ENCODE peak calls at places on chromosomes 1 and 21, in four cellular contexts. One of them, this sample, is unnamed.
A peak's percentile ranks its signal among the peaks of the same experiment; 100 is the strongest.

GRCh38 chr1:55828031-55828430 is 612.9 kb upstream of the USP24 start:
- DNase-seq in HepG2: no peak
- DNase-seq in K562: no peak
- DNase-seq in GM12878: no peak
- DNase-seq in this sample: no peak

GRCh38 chr1:12167493-12168429 is 970 bp downstream of the TNFRSF1B start:
- DNase-seq in K562: peak; percentile 83
- DNase-seq in GM12878: no peak
- DNase-seq in HepG2: no peak
- DNase-seq in this sample: no peak

GRCh38 chr1:203238535-203238934 is 9.1 kb upstream of the CHIT1 start:
- DNase-seq in HepG2: no peak
- DNase-seq in K562: no peak
- DNase-seq in GM12878: no peak
- DNase-seq in this sample: no peak

GRCh38 chr1:223683586-223684487 is 18.3 kb upstream of the CAPN8 start:
- DNase-seq in K562: peak; percentile 63
- DNase-seq in GM12878: no peak
- DNase-seq in HepG2: no peak
- DNase-seq in this sample: peak; percentile 83

GRCh38 chr1:72241397-72241796 is 40.9 kb downstream of the NEGR1 start:
- DNase-seq in K562: no peak
- DNase-seq in HepG2: peak; percentile 54
- DNase-seq in GM12878: no peak
- DNase-seq in this sample: no peak

GRCh38 chr1:30707412-30708360 is 15.7 kb downstream of the MATN1 start:
- DNase-seq in GM12878: no peak
- DNase-seq in K562: peak; percentile 90
- DNase-seq in HepG2: peak; percentile 38
- DNase-seq in this sample: peak; percentile 92

GRCh38 chr1:205214756-205215155 is 3.3 kb upstream of the DSTYK start:
- DNase-seq in K562: no peak
- DNase-seq in HepG2: no peak
- DNase-seq in GM12878: no peak
- DNase-seq in this sample: no peak

GRCh38 chr1:24748191-24749121 is 3.2 kb downstream of the CLIC4 start:
- DNase-seq in K562: no peak
- DNase-seq in GM12878: peak; percentile 82
- DNase-seq in HepG2: no peak
- DNase-seq in this sample: no peak

GRCh38 chr1:42784946-42785693 is at the start of gene TMEM269:
- DNase-seq in GM12878: no peak
- DNase-seq in HepG2: no peak
- DNase-seq in K562: no peak
- DNase-seq in this sample: no peak

GRCh38 chr1:38256072-38256471 is 209.5 kb upstream of the POU3F1 start:
- DNase-seq in HepG2: no peak
- DNase-seq in K562: no peak
- DNase-seq in GM12878: no peak
- DNase-seq in this sample: no peak

GRCh38 chr1:119086830-119087229 is 53.6 kb downstream of the WARS2 start:
- DNase-seq in HepG2: no peak
- DNase-seq in GM12878: no peak
- DNase-seq in K562: no peak
- DNase-seq in this sample: no peak

GRCh38 chr1:168520832-168521231 is 23.0 kb downstream of the XCL2 start:
- DNase-seq in HepG2: no peak
- DNase-seq in GM12878: no peak
- DNase-seq in K562: no peak
- DNase-seq in this sample: no peak

GRCh38 chr1:115771847-115772457 is 3.4 kb upstream of the CASQ2 start:
- DNase-seq in HepG2: peak; percentile 78
- DNase-seq in K562: peak; percentile 68
- DNase-seq in GM12878: peak; percentile 53
- DNase-seq in this sample: peak; percentile 85

GRCh38 chr1:87786861-87787548 is 458.3 kb downstream of the LMO4 start:
- DNase-seq in K562: peak; percentile 35
- DNase-seq in HepG2: peak; percentile 76
- DNase-seq in GM12878: no peak
- DNase-seq in this sample: no peak

GRCh38 chr1:87790756-87791155 is 462.1 kb downstream of the LMO4 start:
- DNase-seq in GM12878: no peak
- DNase-seq in HepG2: no peak
- DNase-seq in K562: no peak
- DNase-seq in this sample: no peak

GRCh38 chr1:87786218-87786617 is 457.5 kb downstream of the LMO4 start:
- DNase-seq in HepG2: no peak
- DNase-seq in K562: no peak
- DNase-seq in GM12878: no peak
- DNase-seq in this sample: no peak

GRCh38 chr1:87783315-87783714 is 454.6 kb downstream of the LMO4 start:
- DNase-seq in HepG2: no peak
- DNase-seq in GM12878: no peak
- DNase-seq in K562: no peak
- DNase-seq in this sample: no peak

DNA sequence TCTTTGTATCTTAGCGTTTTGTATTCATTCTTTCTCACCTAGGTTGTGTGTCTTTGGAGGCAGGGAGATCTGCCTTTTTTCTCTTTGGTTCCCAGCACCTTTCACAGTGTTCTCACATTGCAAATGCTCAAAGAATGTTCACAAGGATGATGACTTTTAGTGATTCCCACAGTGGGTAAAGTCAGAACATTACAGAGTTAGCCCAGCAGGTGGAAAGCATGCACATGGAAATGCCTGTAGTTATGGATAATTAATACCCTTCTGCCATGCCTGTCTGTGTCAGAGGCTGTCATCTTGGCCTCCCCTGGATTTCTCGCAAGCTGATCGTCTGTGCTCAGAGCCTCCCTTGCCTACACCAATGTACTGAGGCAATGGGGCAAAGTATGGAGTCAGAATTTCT is 458.9 kb downstream of the LMO4 start:
- DNase-seq in HepG2: peak; percentile 69
- DNase-seq in GM12878: no peak
- DNase-seq in K562: no peak
- DNase-seq in this sample: no peak
- TF ChIP-seq BHLHE40 in HepG2: no peak
- TF ChIP-seq BHLHE40 in GM12878: no peak
- TF ChIP-seq BHLHE40 in K562: no peak
- TF ChIP-seq BHLHE40 in this sample: no peak

GRCh38 chr1:54047384-54048315 is 5.4 kb downstream of the TMEM59 start:
- DNase-seq in GM12878: no peak
- DNase-seq in K562: no peak
- DNase-seq in HepG2: no peak
- DNase-seq in this sample: no peak
- TF ChIP-seq TARDBP in GM12878: no peak
- TF ChIP-seq TARDBP in K562: no peak
- TF ChIP-seq TARDBP in HepG2: no peak
- TF ChIP-seq TARDBP in this sample: no peak

DNA sequence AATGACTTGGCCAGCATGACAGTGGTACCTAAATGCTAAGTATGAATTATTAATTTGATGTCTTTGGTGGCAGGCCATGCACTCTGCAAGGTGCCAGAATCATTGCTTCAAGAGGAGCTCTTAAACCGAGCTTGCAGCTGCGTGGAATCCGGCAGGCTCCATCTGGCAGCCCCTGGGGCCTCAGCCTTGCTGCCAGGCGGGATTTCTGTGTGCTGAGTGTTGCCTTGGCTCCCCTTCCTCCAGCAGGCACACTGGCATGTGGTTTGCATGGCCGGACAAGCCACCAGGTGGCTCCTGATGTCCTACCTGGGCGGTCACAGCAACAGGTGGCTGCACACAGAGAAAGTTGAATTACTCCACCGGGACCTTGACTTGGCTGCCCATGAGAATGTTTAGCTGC is 155.4 kb downstream of the URB2 start:
- DNase-seq in K562: no peak
- DNase-seq in GM12878: no peak
- DNase-seq in HepG2: peak; percentile 2
- DNase-seq in this sample: no peak
- TF ChIP-seq BHLHE40 in K562: no peak
- TF ChIP-seq BHLHE40 in GM12878: no peak
- TF ChIP-seq BHLHE40 in HepG2: no peak
- TF ChIP-seq BHLHE40 in this sample: no peak

GRCh38 chr1:201827321-201828281 is 1.4 kb upstream of the IPO9 start:
- DNase-seq in K562: no peak
- DNase-seq in GM12878: no peak
- DNase-seq in HepG2: no peak
- DNase-seq in this sample: no peak

GRCh38 chr1:201828451-201828819 is 522 bp upstream of the IPO9 start:
- DNase-seq in K562: no peak
- DNase-seq in HepG2: no peak
- DNase-seq in GM12878: no peak
- DNase-seq in this sample: no peak

GRCh38 chr1:201828820-201829774 is at the start of gene IPO9:
- DNase-seq in GM12878: peak; percentile 76
- DNase-seq in HepG2: peak; percentile 86
- DNase-seq in K562: peak; percentile 99
- DNase-seq in this sample: peak; percentile 100

GRCh38 chr1:201834621-201835020 is 5.7 kb downstream of the IPO9 start:
- DNase-seq in K562: no peak
- DNase-seq in GM12878: no peak
- DNase-seq in HepG2: no peak
- DNase-seq in this sample: no peak

DNA sequence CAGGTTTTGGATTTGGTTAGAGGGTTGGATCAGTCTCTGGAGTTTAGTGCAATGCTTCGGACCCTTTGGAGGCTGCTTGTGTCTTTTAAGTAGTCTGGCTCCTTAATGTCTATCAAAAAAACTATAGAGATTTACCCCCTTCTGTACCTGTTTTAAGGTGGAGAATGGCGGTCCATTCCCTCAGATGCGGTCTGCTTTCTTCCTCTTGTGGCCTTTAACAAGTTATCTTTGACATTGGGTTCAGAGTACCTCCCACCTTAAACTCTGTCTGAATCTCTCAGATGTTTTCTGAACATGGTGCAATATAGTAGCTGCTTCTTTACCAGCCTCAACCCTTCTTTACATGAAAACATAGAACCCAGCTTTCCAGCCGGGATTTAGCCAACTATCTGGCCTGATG is 2.4 kb downstream of the IPO9 start:
- DNase-seq in K562: no peak
- DNase-seq in GM12878: no peak
- DNase-seq in HepG2: no peak
- DNase-seq in this sample: no peak
- TF ChIP-seq TARDBP in K562: no peak
- TF ChIP-seq TARDBP in GM12878: no peak
- TF ChIP-seq TARDBP in HepG2: no peak
- TF ChIP-seq TARDBP in this sample: no peak

GRCh38 chr1:117171900-117172501 is 38.7 kb downstream of the VTCN1 start:
- DNase-seq in K562: no peak
- DNase-seq in HepG2: peak; percentile 67
- DNase-seq in GM12878: no peak
- DNase-seq in this sample: no peak
- TF ChIP-seq BHLHE40 in K562: no peak
- TF ChIP-seq BHLHE40 in HepG2: no peak
- TF ChIP-seq BHLHE40 in GM12878: no peak
- TF ChIP-seq BHLHE40 in this sample: no peak

DNA sequence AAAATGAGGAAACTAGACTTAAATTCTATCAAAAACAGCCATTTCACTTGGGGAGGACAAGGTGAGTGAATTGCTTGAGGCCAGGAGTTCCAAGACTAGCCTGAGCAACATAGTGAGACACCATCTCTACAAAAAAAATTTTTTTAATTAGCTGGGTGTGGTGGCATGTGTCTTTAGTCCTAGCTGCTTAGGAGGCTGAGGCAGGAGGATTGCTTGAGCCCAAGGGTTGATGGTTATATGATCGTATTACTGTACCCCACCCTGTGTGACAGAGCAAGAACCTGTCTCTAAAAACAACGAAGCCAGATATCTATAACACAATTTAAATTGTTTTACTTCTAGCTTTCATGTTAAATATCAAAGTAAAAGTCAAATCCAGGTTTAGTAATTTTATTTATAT is 126.1 kb upstream of the HP1BP3 start:
- DNase-seq in HepG2: no peak
- DNase-seq in K562: no peak
- DNase-seq in GM12878: no peak
- DNase-seq in this sample: no peak
- TF ChIP-seq TARDBP in HepG2: no peak
- TF ChIP-seq TARDBP in K562: no peak
- TF ChIP-seq TARDBP in GM12878: no peak
- TF ChIP-seq TARDBP in this sample: no peak

GRCh38 chr1:61241864-61242472 is 159.6 kb downstream of the NFIA start:
- DNase-seq in GM12878: no peak
- DNase-seq in HepG2: no peak
- DNase-seq in K562: no peak
- DNase-seq in this sample: no peak

GRCh38 chr1:61246001-61246400 is 163.6 kb downstream of the NFIA start:
- DNase-seq in K562: no peak
- DNase-seq in HepG2: no peak
- DNase-seq in GM12878: no peak
- DNase-seq in this sample: no peak

GRCh38 chr1:61241411-61241838 is 159.1 kb downstream of the NFIA start:
- DNase-seq in K562: no peak
- DNase-seq in GM12878: no peak
- DNase-seq in HepG2: no peak
- DNase-seq in this sample: no peak

GRCh38 chr1:61247051-61247854 is 164.9 kb downstream of the NFIA start:
- DNase-seq in GM12878: no peak
- DNase-seq in K562: no peak
- DNase-seq in HepG2: no peak
- DNase-seq in this sample: no peak

DNA sequence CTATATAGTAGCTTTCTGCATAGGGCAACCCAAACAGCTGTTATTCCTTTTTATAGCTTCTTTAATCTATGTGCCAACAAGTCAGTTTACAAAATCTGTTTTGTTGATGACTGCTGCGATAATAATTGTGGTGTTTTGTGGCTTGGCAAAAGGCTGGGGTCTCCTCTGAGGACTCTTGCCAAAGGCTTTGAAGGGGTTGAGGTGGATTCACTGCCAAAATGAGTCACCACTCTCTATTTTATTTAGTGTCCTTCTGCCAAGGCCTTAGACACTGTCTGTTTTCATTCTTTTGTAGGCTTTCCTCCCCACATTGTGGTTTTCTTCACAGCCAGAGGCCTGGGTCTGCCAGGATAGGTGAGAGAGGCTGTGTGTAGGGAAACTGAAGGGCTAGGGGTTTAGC is 161.8 kb downstream of the NFIA start:
- DNase-seq in GM12878: no peak
- DNase-seq in HepG2: no peak
- DNase-seq in K562: no peak
- DNase-seq in this sample: no peak
- TF ChIP-seq BHLHE40 in GM12878: no peak
- TF ChIP-seq BHLHE40 in HepG2: no peak
- TF ChIP-seq BHLHE40 in K562: no peak
- TF ChIP-seq BHLHE40 in this sample: no peak

GRCh38 chr21:41927727-41928409 is 25.9 kb downstream of the C2CD2 start:
- DNase-seq in GM12878: no peak
- DNase-seq in K562: no peak
- DNase-seq in HepG2: no peak
- DNase-seq in this sample: no peak

GRCh38 chr21:41924355-41924754 is 29.5 kb downstream of the C2CD2 start:
- DNase-seq in HepG2: no peak
- DNase-seq in K562: no peak
- DNase-seq in GM12878: no peak
- DNase-seq in this sample: no peak

GRCh38 chr21:41923641-41924342 is 30.0 kb downstream of the C2CD2 start:
- DNase-seq in HepG2: no peak
- DNase-seq in GM12878: no peak
- DNase-seq in K562: no peak
- DNase-seq in this sample: no peak

GRCh38 chr21:41926807-41927171 is 27.0 kb downstream of the C2CD2 start:
- DNase-seq in HepG2: no peak
- DNase-seq in GM12878: no peak
- DNase-seq in K562: no peak
- DNase-seq in this sample: no peak

GRCh38 chr21:41926068-41926806 is 27.6 kb downstream of the C2CD2 start:
- DNase-seq in HepG2: peak; percentile 60
- DNase-seq in GM12878: peak; percentile 68
- DNase-seq in K562: no peak
- DNase-seq in this sample: no peak
- TF ChIP-seq TARDBP in HepG2: peak; percentile 70
- TF ChIP-seq TARDBP in GM12878: no peak
- TF ChIP-seq TARDBP in K562: no peak
- TF ChIP-seq TARDBP in this sample: no peak

This sample was measured in HEK293T.